ENCODE peak calls at places on chromosome 6, in five cellular contexts. H, N, G, I and V are unnamed samples.
A peak's percentile ranks its signal among the peaks of the same experiment; 100 is the strongest.

GRCh38 chr6:105522626-105523322 is 119.9 kb upstream of the PREP start:
- DNase-seq in N (no peak), G (peak; percentile 8), H (no peak), I (no peak), V (no peak)

GRCh38 chr6:53922571-53922981 is 127.8 kb downstream of the LRRC1 start:
- DNase-seq in H (no peak), I (no peak), N (no peak), G (no peak), V (no peak)

GRCh38 chr6:13466304-13467215 is 20.8 kb downstream of the GFOD1 start:
- DNase-seq in N (no peak), I (no peak), G (no peak), H (no peak), V (no peak)

GRCh38 chr6:42879372-42880239 is at the start of gene RPL7L1:
- DNase-seq in I (peak; percentile 96), G (peak; percentile 87), N (peak; percentile 89), H (peak; percentile 80), V (peak; percentile 80)

GRCh38 chr6:96836579-96837137 is 619 bp downstream of the GPR63 start:
- DNase-seq in I (no peak), G (peak; percentile 29), N (peak; percentile 25), H (no peak), V (no peak)

GRCh38 chr6:113908801-113909200 is 51.7 kb downstream of the MARCKS start:
- DNase-seq in I (no peak), G (no peak), N (peak; percentile 22), H (no peak), V (no peak)

GRCh38 chr6:13725570-13725969 is 13.9 kb upstream of the RANBP9 start:
- DNase-seq in N (no peak), G (no peak), H (no peak), I (no peak), V (no peak)

GRCh38 chr6:157030756-157031155 is 253.6 kb downstream of the ARID1B start:
- DNase-seq in H (no peak), I (no peak), N (no peak), G (no peak), V (no peak)

GRCh38 chr6:115570326-115570725 is 490.4 kb downstream of the FRK start:
- DNase-seq in I (no peak), N (no peak), G (no peak), H (no peak), V (no peak)

GRCh38 chr6:106370639-106371038 is 10.1 kb downstream of the CRYBG1 start:
- DNase-seq in N (no peak), G (no peak), I (no peak), H (no peak), V (no peak)

GRCh38 chr6:152188011-152188410 is 380.5 kb downstream of the ESR1 start:
- DNase-seq in G (no peak), I (no peak), H (no peak), N (no peak), V (no peak)

GRCh38 chr6:119339941-119340456 is 9.6 kb downstream of the MAN1A1 start:
- DNase-seq in G (no peak), N (no peak), H (no peak), I (no peak), V (no peak)

GRCh38 chr6:63391203-63391970 is 71.6 kb upstream of the LGSN start:
- DNase-seq in G (no peak), H (no peak), N (no peak), I (no peak), V (no peak)

GRCh38 chr6:84774174-84775158 is 10.1 kb upstream of the TBX18 start:
- DNase-seq in G (peak; percentile 51), N (peak; percentile 84), I (peak; percentile 70), H (peak; percentile 13), V (peak; percentile 70)
- TF ChIP-seq CTCF in G (peak; percentile 59), N (peak; percentile 80), I (peak; percentile 5), H (no peak), V (peak; percentile 91)

GRCh38 chr6:36546664-36546957 is 668 bp downstream of the STK38 start:
- DNase-seq in G (no peak), N (no peak), I (no peak), H (no peak), V (no peak)

GRCh38 chr6:36546958-36547645 is at the start of gene STK38:
- DNase-seq in G (peak; percentile 87), H (peak; percentile 93), I (peak; percentile 98), N (peak; percentile 92), V (peak; percentile 84)

GRCh38 chr6:36545767-36546663 is 1.3 kb downstream of the STK38 start:
- DNase-seq in I (no peak), G (peak; percentile 23), N (peak; percentile 37), H (peak; percentile 14), V (no peak)

GRCh38 chr6:36542041-36542440 is 5.2 kb downstream of the STK38 start:
- DNase-seq in I (no peak), H (no peak), N (no peak), G (no peak), V (no peak)

DNA sequence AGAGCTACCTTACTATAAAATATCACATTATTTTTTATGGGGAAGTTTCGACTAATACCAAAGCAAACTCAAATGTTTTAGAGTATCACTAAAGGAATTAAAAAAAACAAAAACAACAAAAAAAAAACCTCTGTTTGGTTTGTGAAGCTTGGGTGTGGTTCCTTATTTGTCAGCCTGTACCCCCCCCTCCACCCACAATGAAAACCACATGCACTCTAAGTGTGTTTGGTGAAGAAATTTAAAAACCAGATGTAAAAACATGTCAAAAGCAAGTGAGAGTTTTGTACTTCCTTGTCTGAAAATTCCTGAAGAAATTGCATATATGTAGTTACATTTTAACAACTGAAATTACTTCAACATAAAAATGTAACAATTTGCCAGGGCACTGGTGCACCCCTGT is 3.1 kb downstream of the STK38 start:
- DNase-seq in G (no peak), H (no peak), N (peak; percentile 13), I (no peak), V (no peak)
- H3K4me1 ChIP-seq in G (peaks cover 27% of the 10 kb centered on the region), H (peaks cover 9% of the 10 kb centered on the region), N (peaks cover 11% of the 10 kb centered on the region), I (peaks cover 79% of the 10 kb centered on the region), V (peaks cover 13% of the 10 kb centered on the region)

DNA sequence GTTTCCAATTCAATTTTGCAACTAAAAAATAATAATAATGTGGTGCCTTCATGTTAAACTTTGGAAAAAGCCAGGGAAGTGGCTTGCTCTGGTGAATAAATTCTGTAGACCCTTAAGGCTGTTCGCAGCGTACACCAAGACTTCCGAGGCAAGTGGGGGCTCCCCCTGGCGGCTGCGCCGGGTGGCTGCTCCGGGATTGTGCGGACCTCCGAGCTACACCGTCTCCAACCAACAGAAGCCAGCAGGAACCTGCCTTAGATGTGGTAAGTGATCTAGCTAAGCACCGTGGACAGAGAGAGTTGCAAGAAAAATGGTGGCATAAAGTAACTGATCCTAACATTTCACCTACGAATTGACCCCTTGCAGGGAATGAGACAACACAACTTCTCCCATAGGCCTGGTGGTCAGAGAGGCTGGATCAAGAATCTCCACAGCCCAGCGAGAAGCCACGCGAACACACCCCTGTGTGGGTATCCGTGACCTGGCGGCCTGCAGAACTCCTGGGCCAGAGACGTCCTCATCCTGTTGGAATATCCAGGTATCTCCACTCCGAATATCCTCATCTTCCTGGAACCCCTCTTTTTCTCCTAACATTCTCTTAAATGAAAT is 69.6 kb downstream of the TBXT start:
- DNase-seq in G (peak; percentile 38), I (peak; percentile 82), H (peak; percentile 70), N (peak; percentile 89), V (no peak)
- H3K4me3 ChIP-seq in G (no peak overlapping the region), I (no peak overlapping the region), H (peak overlapping the region; percentile 25), N (peak overlapping the region; percentile 48), V (peak overlapping the region; percentile 22)

DNA sequence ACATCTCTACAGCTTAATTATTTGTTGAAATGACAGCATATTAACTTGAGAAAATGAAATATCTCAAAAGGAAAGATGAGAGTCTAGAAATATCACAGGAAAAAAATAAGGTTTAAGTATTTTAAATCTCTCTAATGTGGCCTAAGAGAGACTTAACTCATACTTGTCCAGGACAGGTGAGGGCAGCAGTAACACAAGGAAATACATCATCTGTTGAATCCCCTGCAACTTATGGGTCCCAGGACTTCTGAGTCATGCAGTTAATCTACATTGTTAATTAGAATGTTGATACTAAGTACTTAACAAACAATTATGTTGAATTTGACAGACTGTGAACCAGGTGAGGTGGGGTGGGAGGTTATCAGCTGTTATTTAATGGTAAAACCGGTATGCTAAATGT is 87.8 kb downstream of the CEP57L1 start:
- DNase-seq in H (no peak), N (no peak), G (no peak), I (no peak), V (no peak)
- TF ChIP-seq CTCF in H (no peak), N (no peak), G (no peak), I (no peak), V (peak; percentile 35)

GRCh38 chr6:159982726-159983506 is 14.0 kb downstream of the IGF2R start:
- DNase-seq in I (peak; percentile 72), H (no peak), G (peak; percentile 51), N (peak; percentile 88), V (no peak)
- H3K4me1 ChIP-seq in I (peaks cover 98% of the 10 kb centered on the region), H (peaks cover 51% of the 10 kb centered on the region), G (peaks cover 49% of the 10 kb centered on the region), N (peaks cover 20% of the 10 kb centered on the region), V (peaks cover 66% of the 10 kb centered on the region)

GRCh38 chr6:17892097-17892686 is 95.2 kb downstream of the KIF13A start:
- DNase-seq in I (no peak), N (no peak), H (no peak), G (no peak), V (no peak)
- H3K4me3 ChIP-seq in I (no peak overlapping the region), N (no peak overlapping the region), H (no peak overlapping the region), G (no peak overlapping the region), V (no peak overlapping the region)

GRCh38 chr6:74087898-74088297 is 391.9 kb downstream of the CD109 start:
- DNase-seq in I (no peak), G (no peak), H (no peak), N (peak; percentile 56), V (no peak)
- TF ChIP-seq CTCF in I (no peak), G (no peak), H (no peak), N (peak; percentile 31), V (no peak)